ENCODE peak calls at places on chromosomes 11 and 22, in nine cellular contexts. N is PC-9, G is neural progenitor cell, F is MM.1S, Y is kidney, H is mucosa of descending colon, I is BE2C, O is RWPE1, W is body of pancreas. K is an unnamed sample.

GRCh38 chr11:27770576-27770975 is 70.3 kb upstream of the BDNF start:
- DNase-seq in N (peak), G (no peak), F (no peak), Y (no peak), H (no peak), I (no peak), O (peak), W (no peak), K (no peak)

GRCh38 chr22:25760294-25760693 is 18.3 kb downstream of the MYO18B start:
- DNase-seq in N (no peak), G (no peak), F (no peak), Y (no peak), H (no peak), I (no peak), O (no peak), W (no peak), K (no peak)

GRCh38 chr11:15097411-15097810 is 17.3 kb upstream of the INSC start:
- DNase-seq in N (no peak), G (no peak), F (no peak), Y (no peak), H (no peak), I (no peak), O (no peak), W (no peak), K (no peak)

GRCh38 chr11:64353101-64353738 is 5.7 kb upstream of the RPS6KA4 start:
- DNase-seq in N (no peak), G (no peak), F (no peak), Y (peak), H (peak), I (peak), O (no peak), W (peak), K (no peak)

GRCh38 chr11:67563354-67564114 is 20.1 kb upstream of the GSTP1 start:
- DNase-seq in N (peak), G (no peak), F (no peak), Y (no peak), H (no peak), I (no peak), O (peak), W (peak), K (no peak)

GRCh38 chr11:113242767-113243397 is 71.5 kb upstream of the TTC12 start:
- DNase-seq in N (no peak), G (peak), F (no peak), Y (no peak), H (no peak), I (no peak), O (no peak), W (peak), K (peak)

GRCh38 chr11:105177658-105178057 is 38.1 kb upstream of the CARD18 start:
- DNase-seq in N (no peak), G (no peak), F (no peak), Y (no peak), H (no peak), I (no peak), O (peak), W (no peak), K (no peak)

GRCh38 chr11:45935349-45936064 is 13.1 kb downstream of the LARGE2 start:
- DNase-seq in N (no peak), G (no peak), F (no peak), Y (no peak), H (no peak), I (no peak), O (no peak), W (no peak), K (no peak)

GRCh38 chr22:35021166-35021565 is 44.8 kb upstream of the ISX start:
- DNase-seq in N (no peak), G (no peak), F (no peak), Y (no peak), H (peak), I (no peak), O (no peak), W (no peak), K (no peak)

GRCh38 chr11:17277024-17277584 is 565 bp downstream of the NUCB2 start:
- DNase-seq in N (no peak), G (no peak), F (peak), Y (no peak), H (no peak), I (no peak), O (peak), W (no peak), K (no peak)

GRCh38 chr22:19607198-19608113 is 83.2 kb upstream of the CLDN5 start:
- DNase-seq in N (no peak), G (no peak), F (peak), Y (no peak), H (peak), I (no peak), O (peak), W (peak), K (peak)

GRCh38 chr11:97574976-97575665 is 1185.3 kb downstream of the JRKL start:
- DNase-seq in N (no peak), G (no peak), F (peak), Y (no peak), H (no peak), I (no peak), O (no peak), W (no peak), K (no peak)

GRCh38 chr11:82458777-82459176 is 274.9 kb downstream of the FAM181B start:
- DNase-seq in N (no peak), G (peak), F (no peak), Y (no peak), H (no peak), I (no peak), O (no peak), W (no peak), K (no peak)

GRCh38 chr11:131671764-131672163 is 301.3 kb downstream of the NTM start:
- DNase-seq in N (no peak), G (peak), F (no peak), Y (no peak), H (no peak), I (no peak), O (no peak), W (no peak), K (peak)

GRCh38 chr11:11916981-11917399 is 75.2 kb downstream of the USP47 start:
- DNase-seq in N (peak), G (peak), F (no peak), Y (no peak), H (no peak), I (no peak), O (no peak), W (no peak), K (no peak)

DNA sequence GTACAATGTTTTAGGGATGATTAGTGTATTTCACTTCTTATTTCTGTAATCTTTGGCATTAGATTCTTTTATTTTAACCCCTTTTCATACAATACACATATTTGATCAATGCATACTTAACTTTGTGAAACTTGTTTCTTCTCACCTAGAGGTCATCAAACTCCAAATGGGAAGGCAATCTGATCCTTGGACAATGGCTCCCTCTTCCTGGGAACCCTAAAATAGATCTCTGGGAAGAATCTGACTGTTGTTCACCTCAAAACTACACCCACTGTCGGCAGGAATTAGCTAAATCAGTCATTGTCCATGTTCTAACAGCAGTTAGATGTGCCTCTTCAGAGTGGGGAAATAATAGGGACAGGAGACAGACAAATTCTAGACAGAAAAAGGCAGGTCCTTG is 707.4 kb upstream of the CHORDC1 start:
- DNase-seq in N (no peak), G (no peak), F (no peak), Y (no peak), H (no peak), I (no peak), O (no peak), W (no peak), K (no peak)
- TF ChIP-seq CTCF in N (no peak), G (no peak), F (no peak), Y (no peak), H (no peak), I (no peak), O (no peak), W (no peak), K (no peak)

GRCh38 chr11:76666830-76667229 is 3.7 kb downstream of the LRRC32 start:
- DNase-seq in N (no peak), G (no peak), F (no peak), Y (no peak), H (no peak), I (peak), O (no peak), W (no peak), K (no peak)
- TF ChIP-seq CTCF in N (no peak), G (no peak), F (no peak), Y (no peak), H (no peak), I (no peak), O (no peak), W (no peak), K (no peak)

GRCh38 chr11:117220999-117221774 is 10.7 kb downstream of the PCSK7 start:
- DNase-seq in N (no peak), G (no peak), F (no peak), Y (peak), H (no peak), I (no peak), O (no peak), W (peak), K (no peak)

GRCh38 chr11:117219995-117220394 is 11.9 kb downstream of the PCSK7 start:
- DNase-seq in N (no peak), G (no peak), F (no peak), Y (no peak), H (no peak), I (no peak), O (no peak), W (no peak), K (no peak)

GRCh38 chr11:117220568-117220967 is 11.3 kb downstream of the PCSK7 start:
- DNase-seq in N (no peak), G (no peak), F (no peak), Y (peak), H (no peak), I (no peak), O (no peak), W (peak), K (no peak)

GRCh38 chr11:117222991-117223740 is 8.7 kb downstream of the PCSK7 start:
- DNase-seq in N (no peak), G (no peak), F (no peak), Y (peak), H (no peak), I (no peak), O (no peak), W (no peak), K (no peak)

GRCh38 chr11:117221775-117222517 is 9.9 kb downstream of the PCSK7 start:
- DNase-seq in N (peak), G (no peak), F (no peak), Y (peak), H (no peak), I (no peak), O (no peak), W (peak), K (no peak)
- TF ChIP-seq CTCF in N (no peak), G (no peak), F (no peak), Y (no peak), H (no peak), I (no peak), O (no peak), W (no peak), K (no peak)

GRCh38 chr11:107834995-107835394 is 23.6 kb downstream of the SLC35F2 start:
- DNase-seq in N (no peak), G (no peak), F (no peak), Y (no peak), H (no peak), I (no peak), O (no peak), W (no peak), K (no peak)
- TF ChIP-seq CTCF in N (no peak), G (no peak), F (no peak), Y (no peak), H (no peak), I (no peak), O (no peak), W (no peak), K (no peak)

GRCh38 chr11:79227732-79228416 is 213.0 kb downstream of the TENM4 start:
- DNase-seq in N (no peak), G (peak), F (no peak), Y (no peak), H (no peak), I (no peak), O (no peak), W (no peak), K (no peak)
- TF ChIP-seq CTCF in N (no peak), G (peak), F (no peak), Y (no peak), H (no peak), I (no peak), O (no peak), W (no peak), K (no peak)

DNA sequence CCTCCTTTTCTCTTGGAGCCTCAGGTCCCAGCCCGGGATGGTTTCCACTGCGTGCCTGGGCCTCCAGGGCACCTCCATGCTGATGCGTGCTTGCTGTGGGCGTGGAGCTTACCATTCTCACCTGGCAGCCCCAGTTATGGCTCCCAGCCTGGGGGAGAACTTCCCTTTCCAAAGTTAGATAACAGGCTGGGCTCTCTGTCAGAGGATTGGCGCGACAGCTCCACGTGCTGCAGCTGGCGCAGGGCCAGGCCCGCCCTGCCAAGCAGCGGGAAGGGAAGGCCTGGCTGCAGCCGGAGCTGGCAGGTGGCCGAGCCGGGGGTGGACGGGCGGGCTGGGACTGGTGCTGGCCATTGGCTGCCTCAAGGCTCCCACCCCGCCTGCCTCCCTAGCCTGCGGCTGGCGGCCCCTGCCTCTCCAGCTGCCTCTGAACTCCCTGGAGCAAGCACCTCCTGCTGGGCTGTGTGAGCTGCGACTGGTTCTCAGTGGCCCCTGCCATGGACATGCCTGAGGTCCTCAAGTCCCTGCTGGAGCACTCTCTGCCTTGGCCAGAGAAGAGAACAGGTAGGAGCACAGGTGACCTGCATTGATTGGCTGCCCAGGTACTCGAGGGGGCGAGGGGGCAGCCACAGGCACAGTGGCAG is 14.6 kb upstream of the TEF start:
- DNase-seq in N (peak), G (peak), F (no peak), Y (peak), H (peak), I (peak), O (peak), W (peak), K (no peak)
- TF ChIP-seq CTCF in N (no peak), G (no peak), F (no peak), Y (peak), H (no peak), I (peak), O (peak), W (peak), K (no peak)

GRCh38 chr11:73597956-73598718 is at the start of gene FAM168A:
- DNase-seq in N (peak), G (peak), F (peak), Y (peak), H (peak), I (peak), O (peak), W (peak), K (peak)
- TF ChIP-seq CTCF in N (no peak), G (peak), F (peak), Y (peak), H (no peak), I (peak), O (no peak), W (peak), K (no peak)

DNA sequence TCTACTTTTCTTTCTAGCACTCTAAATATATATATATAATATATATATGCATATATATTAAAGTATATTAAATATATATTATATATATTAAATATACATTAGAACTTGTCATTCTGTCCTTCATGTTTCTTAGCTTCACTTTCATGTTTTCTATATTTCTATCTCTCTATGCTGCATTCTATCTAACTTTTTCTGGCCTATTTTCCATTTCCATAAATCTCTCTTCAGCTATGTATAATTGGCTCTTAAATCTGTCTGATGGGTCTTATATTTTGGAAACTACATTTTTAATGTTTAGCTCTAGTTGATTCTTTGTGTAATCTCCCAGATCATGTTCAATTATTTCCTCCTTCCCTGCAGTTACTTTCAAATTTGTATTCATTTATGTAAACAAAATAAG is 72.2 kb downstream of the MTNR1B start:
- DNase-seq in N (no peak), G (no peak), F (no peak), Y (no peak), H (no peak), I (no peak), O (no peak), W (no peak), K (no peak)
- TF ChIP-seq CTCF in N (no peak), G (no peak), F (no peak), Y (no peak), H (no peak), I (no peak), O (no peak), W (no peak), K (no peak)